ENCODE peak calls at places on chromosomes 11 and 22, in five cellular contexts. N is HepG2, M is K562, A is H1, R is GM12878. O is an unnamed sample.

GRCh38 chr11:118251858-118252652 is at the start of gene MPZL3:
- DNase-seq in R (peak; percentile 85), A (peak; percentile 87), N (peak; percentile 91), M (peak; percentile 80), O (peak; percentile 96)

GRCh38 chr11:111454561-111455192 is 57.5 kb downstream of the BTG4 start:
- DNase-seq in N (peak; percentile 42), M (peak; percentile 79), R (no peak), A (peak; percentile 88), O (no peak)

GRCh38 chr11:93541884-93542752 is 1.1 kb downstream of the SMCO4 start:
- DNase-seq in A (no peak), R (no peak), M (peak; percentile 62), N (peak; percentile 62), O (no peak)

GRCh38 chr11:110182886-110183285 is 89.7 kb downstream of the ZC3H12C start:
- DNase-seq in M (no peak), R (no peak), N (no peak), A (no peak), O (peak; percentile 60)

GRCh38 chr11:124893781-124894401 is 3.8 kb downstream of the ROBO4 start:
- DNase-seq in A (no peak), R (no peak), N (no peak), M (no peak), O (no peak)

GRCh38 chr11:2169001-2169370 is 2.6 kb downstream of the TH start:
- DNase-seq in M (peak; percentile 32), A (no peak), N (no peak), R (no peak), O (no peak)

GRCh38 chr11:119369035-119369925 is 12.2 kb downstream of the USP2 start:
- DNase-seq in A (no peak), R (no peak), M (no peak), N (peak; percentile 50), O (no peak)

GRCh38 chr11:69375316-69376154 is 81.6 kb downstream of the MYEOV start:
- DNase-seq in M (no peak), N (no peak), A (no peak), R (no peak), O (no peak)

DNA sequence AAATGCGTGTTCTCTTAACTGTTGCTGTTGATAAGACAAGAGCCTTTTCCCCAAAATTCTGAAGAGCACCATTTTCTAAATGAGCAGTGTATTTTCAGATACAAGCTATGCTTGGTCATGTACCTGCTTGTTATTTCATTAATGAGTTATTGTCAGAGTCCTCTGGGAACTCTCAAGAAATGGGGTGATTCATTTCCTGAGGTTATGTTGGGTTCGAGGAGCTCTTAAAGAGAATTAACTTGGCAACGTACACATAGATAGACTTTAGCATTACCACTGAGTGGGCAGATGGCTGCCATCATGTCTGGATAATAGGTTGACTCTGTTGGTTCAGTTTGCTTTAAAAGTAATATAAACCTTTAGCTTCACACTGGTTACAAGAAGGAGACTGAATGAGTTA is 87.9 kb upstream of the SORL1-AS1 start:
- DNase-seq in A (no peak), N (no peak), R (peak; percentile 50), M (no peak), O (no peak)
- H3K4me3 ChIP-seq in A (no peak overlapping the region), N (no peak overlapping the region), R (no peak overlapping the region), M (no peak overlapping the region), O (no peak overlapping the region)

DNA sequence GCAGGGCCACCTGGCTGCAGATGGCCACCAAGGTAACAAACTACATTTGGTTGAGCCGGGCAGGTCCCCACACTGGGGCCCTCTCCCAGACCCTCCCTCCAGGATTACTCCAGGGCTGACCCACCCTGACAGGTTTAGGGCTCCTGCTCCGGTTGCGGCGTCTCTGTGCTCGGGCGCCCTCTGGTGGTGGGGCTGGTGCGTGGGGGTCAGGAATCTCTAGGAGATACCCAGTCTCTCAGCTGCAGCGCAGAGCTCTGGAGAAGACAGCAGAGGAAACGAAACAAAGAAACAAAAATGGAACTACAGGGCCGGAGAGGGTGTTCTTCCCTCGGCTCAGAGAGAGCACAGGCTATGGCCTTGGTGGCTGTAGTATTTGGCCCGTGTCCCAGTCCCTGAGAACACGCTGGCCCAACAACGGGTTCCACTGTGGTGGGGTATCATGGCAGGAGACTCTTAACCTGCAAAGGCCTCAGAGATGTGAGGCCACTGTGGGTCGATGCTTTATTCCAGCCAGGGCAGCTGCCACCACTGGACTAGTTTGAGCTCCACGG is 2.4 kb downstream of the C11orf96 start:
- DNase-seq in R (no peak), A (peak; percentile 98), N (peak; percentile 19), M (peak; percentile 83), O (no peak)
- TF ChIP-seq ATF3 in R (no peak), A (no peak), N (no peak), M (no peak), O (no peak)

GRCh38 chr22:39336411-39336810 is 13.4 kb upstream of the SYNGR1 start:
- DNase-seq in M (no peak), R (no peak), A (no peak), N (no peak), O (no peak)

GRCh38 chr22:39327995-39328754 is 8.8 kb upstream of the RPL3 start:
- DNase-seq in N (no peak), A (no peak), R (no peak), M (no peak), O (no peak)

GRCh38 chr22:39332441-39333064 is 13.1 kb upstream of the RPL3 start:
- DNase-seq in R (peak; percentile 36), M (no peak), A (no peak), N (no peak), O (no peak)
- H3K4me3 ChIP-seq in R (no peak overlapping the region), M (no peak overlapping the region), A (no peak overlapping the region), N (no peak overlapping the region), O (no peak overlapping the region)

GRCh38 chr11:35077709-35078695 is 61.0 kb upstream of the CD44 start:
- DNase-seq in N (no peak), M (no peak), R (peak; percentile 88), A (no peak), O (peak; percentile 42)

GRCh38 chr11:35071722-35072121 is 67.2 kb upstream of the CD44 start:
- DNase-seq in R (no peak), M (no peak), A (no peak), N (no peak), O (no peak)

GRCh38 chr11:35076201-35077100 is 62.5 kb upstream of the CD44 start:
- DNase-seq in N (no peak), R (no peak), A (no peak), M (no peak), O (no peak)

GRCh38 chr11:35079581-35079980 is 59.4 kb upstream of the CD44 start:
- DNase-seq in A (no peak), R (no peak), N (no peak), M (no peak), O (no peak)

GRCh38 chr11:35073691-35074382 is 65.1 kb upstream of the CD44 start:
- DNase-seq in R (no peak), A (no peak), M (no peak), N (no peak), O (no peak)
- TF ChIP-seq ATF3 in R (no peak), A (no peak), M (no peak), N (no peak), O (no peak)

GRCh38 chr11:100674212-100674611 is 12.9 kb upstream of the ARHGAP42 start:
- DNase-seq in A (no peak), R (no peak), N (no peak), M (no peak), O (no peak)
- H3K4me3 ChIP-seq in A (no peak overlapping the region), R (no peak overlapping the region), N (no peak overlapping the region), M (no peak overlapping the region), O (no peak overlapping the region)

GRCh38 chr22:42434283-42434682 is 2.1 kb upstream of the NFAM1 start:
- DNase-seq in A (no peak), R (no peak), M (no peak), N (no peak), O (no peak)
- TF ChIP-seq ATF3 in A (no peak), R (no peak), M (no peak), N (no peak), O (no peak)

GRCh38 chr22:46619830-46620501 is at the start of gene GRAMD4:
- DNase-seq in N (peak; percentile 18), R (no peak), M (peak; percentile 19), A (no peak), O (no peak)

GRCh38 chr22:46619240-46619829 is 851 bp upstream of the GRAMD4 start:
- DNase-seq in M (no peak), N (no peak), R (no peak), A (no peak), O (no peak)

GRCh38 chr22:46617250-46618103 is 2.7 kb upstream of the GRAMD4 start:
- DNase-seq in R (no peak), A (no peak), N (no peak), M (no peak), O (no peak)

GRCh38 chr22:46618667-46619066 is 1.5 kb upstream of the GRAMD4 start:
- DNase-seq in N (no peak), A (no peak), M (no peak), R (no peak), O (no peak)

GRCh38 chr22:46618104-46618647 is 2.0 kb upstream of the GRAMD4 start:
- DNase-seq in N (no peak), A (no peak), M (no peak), R (no peak), O (no peak)
- H3K4me3 ChIP-seq in N (no peak overlapping the region), A (no peak overlapping the region), M (no peak overlapping the region), R (no peak overlapping the region), O (no peak overlapping the region)

O was measured in HCT116.